ENCODE peak calls at places on chromosome 5, in ten cellular contexts. Z is heart left ventricle; W is left lung; G is CD8-positive, alpha-beta memory T cell; M is SJCRH30; U is body of pancreas; Q is heart right ventricle; O is mesendoderm; D is iPS DF 6.9; J is tibial nerve. K is an unnamed sample. For H3K4me1, the result is how much of the 10 kb centered on the place peaks cover.

GRCh38 chr5:44774279-44774880 is 34.4 kb upstream of the MRPS30 start:
- DNase-seq in D (peak), G (no peak), O (peak), W (no peak), Z (no peak), Q (no peak), U (no peak), J (no peak), M (peak), K (no peak)

GRCh38 chr5:15833365-15833764 is 333.4 kb downstream of the FBXL7 start:
- DNase-seq in J (no peak), Q (no peak), Z (no peak), D (no peak), W (no peak), O (no peak), M (no peak), U (no peak), G (no peak), K (no peak)

GRCh38 chr5:51500-51823 is 40.5 kb upstream of the PLEKHG4B start:
- DNase-seq in U (no peak), D (no peak), G (no peak), Z (no peak), O (no peak), Q (no peak), W (no peak), M (no peak), J (no peak), K (no peak)

GRCh38 chr5:124576848-124577409 is 169.5 kb downstream of the ZNF608 start:
- DNase-seq in G (no peak), D (no peak), Z (no peak), M (no peak), J (no peak), U (no peak), Q (no peak), O (no peak), W (no peak), K (no peak)

GRCh38 chr5:132662925-132663770 is 5.2 kb downstream of the IL13 start:
- DNase-seq in D (no peak), Q (no peak), W (no peak), Z (no peak), O (peak), G (peak), J (no peak), M (peak), U (no peak), K (no peak)

GRCh38 chr5:158487156-158487555 is 612.6 kb downstream of the EBF1 start:
- DNase-seq in J (no peak), Q (no peak), M (no peak), D (no peak), U (no peak), G (no peak), Z (no peak), W (no peak), O (peak), K (no peak)

GRCh38 chr5:95959964-95960801 is 1.5 kb downstream of the ELL2 start:
- DNase-seq in U (peak), J (no peak), Z (no peak), W (no peak), D (no peak), G (no peak), M (peak), Q (peak), O (no peak), K (no peak)

GRCh38 chr5:17087035-17087434 is 130.4 kb upstream of the BASP1 start:
- DNase-seq in M (peak), J (no peak), O (no peak), Q (no peak), D (no peak), U (no peak), Z (no peak), G (no peak), W (no peak), K (no peak)

GRCh38 chr5:66987126-66987525 is 209.5 kb downstream of the CD180 start:
- DNase-seq in G (no peak), Z (no peak), U (no peak), J (no peak), M (no peak), O (no peak), D (no peak), Q (no peak), W (no peak), K (no peak)

GRCh38 chr5:134103998-134104612 is 10.4 kb upstream of the TCF7 start:
- DNase-seq in D (no peak), U (no peak), Z (no peak), M (no peak), O (no peak), G (no peak), Q (no peak), J (no peak), W (no peak), K (no peak)

GRCh38 chr5:139417214-139417613 is 13.3 kb upstream of the SPATA24 start:
- DNase-seq in M (peak), W (no peak), G (no peak), D (no peak), U (no peak), J (no peak), O (no peak), Z (no peak), Q (peak), K (peak)

GRCh38 chr5:160312960-160313734 is 783 bp upstream of the CCNJL start:
- DNase-seq in O (no peak), M (no peak), Z (no peak), D (no peak), J (no peak), U (no peak), G (no peak), W (no peak), Q (no peak), K (no peak)
- H3K4me1 ChIP-seq in O (under half), M (under half), Z (under half), D (under half), J (under half), U (under half), G (under half), W (under half), Q (under half), K (under half)

GRCh38 chr5:65390208-65390607 is 91.5 kb downstream of the ADAMTS6 start:
- DNase-seq in G (no peak), Q (no peak), J (no peak), U (no peak), W (no peak), Z (no peak), M (no peak), O (no peak), D (no peak), K (no peak)
- H3K4me1 ChIP-seq in G (under half), Q (under half), J (under half), U (under half), W (under half), Z (under half), M (under half), O (under half), D (under half), K (under half)

GRCh38 chr5:38856660-38857059 is 10.8 kb downstream of the OSMR start:
- DNase-seq in Q (no peak), M (no peak), W (no peak), O (no peak), G (no peak), Z (no peak), U (no peak), D (no peak), J (no peak), K (no peak)
- H3K4me1 ChIP-seq in Q (under half), M (under half), W (under half), O (under half), G (under half), Z (under half), U (under half), D (under half), J (under half), K (under half)

GRCh38 chr5:10759111-10759510 is 1.9 kb downstream of the DAP start:
- DNase-seq in G (no peak), Q (no peak), U (no peak), W (no peak), M (no peak), J (no peak), D (no peak), Z (no peak), O (no peak), K (no peak)
- H3K4me1 ChIP-seq in G (under half), Q (under half), U (half or more), W (under half), M (under half), J (under half), D (under half), Z (under half), O (under half), K (under half)

GRCh38 chr5:176831425-176831824 is 21.1 kb downstream of the UNC5A start:
- DNase-seq in G (no peak), O (no peak), U (no peak), D (no peak), J (no peak), M (no peak), W (no peak), Q (no peak), Z (no peak), K (no peak)

GRCh38 chr5:176832162-176832561 is 21.8 kb downstream of the UNC5A start:
- DNase-seq in O (no peak), Q (no peak), U (no peak), D (no peak), W (no peak), J (no peak), M (no peak), G (no peak), Z (no peak), K (no peak)

GRCh38 chr5:176831026-176831423 is 20.7 kb downstream of the UNC5A start:
- DNase-seq in Z (no peak), O (no peak), M (no peak), U (no peak), W (no peak), Q (no peak), G (no peak), J (no peak), D (no peak), K (no peak)

GRCh38 chr5:176835918-176836317 is 25.6 kb downstream of the UNC5A start:
- DNase-seq in W (no peak), M (no peak), O (no peak), G (no peak), Q (no peak), Z (no peak), D (no peak), J (no peak), U (no peak), K (no peak)

GRCh38 chr5:176833286-176833685 is 22.9 kb downstream of the UNC5A start:
- DNase-seq in J (no peak), D (no peak), Q (no peak), U (no peak), W (no peak), Z (no peak), M (no peak), G (no peak), O (no peak), K (no peak)
- H3K4me1 ChIP-seq in J (under half), D (under half), Q (under half), U (under half), W (under half), Z (under half), M (under half), G (under half), O (under half), K (under half)